ENCODE peak calls at places on chromosomes 1 and 21, in five cellular contexts. E, U, L, K and V are unnamed samples.

GRCh38 chr1:24828887-24829192 is 83.6 kb downstream of the CLIC4 start:
- DNase-seq in E (no peak), U (no peak), L (no peak), K (no peak), V (no peak)

GRCh38 chr1:22096036-22096435 is 43.5 kb downstream of the CDC42 start:
- DNase-seq in E (no peak), U (no peak), L (no peak), K (no peak), V (no peak)

GRCh38 chr1:182615468-182616129 is 11.4 kb upstream of the RGS16 start:
- DNase-seq in E (peak), U (no peak), L (no peak), K (no peak), V (peak)

GRCh38 chr1:115313173-115313572 is 24.9 kb downstream of the NGF start:
- DNase-seq in E (no peak), U (no peak), L (no peak), K (no peak), V (no peak)

GRCh38 chr21:26123012-26123411 is 47.6 kb downstream of the APP start:
- DNase-seq in E (no peak), U (no peak), L (no peak), K (no peak), V (no peak)

GRCh38 chr1:201447911-201448871 is 20.8 kb downstream of the PHLDA3 start:
- DNase-seq in E (peak), U (peak), L (peak), K (peak), V (peak)

GRCh38 chr1:40477680-40478057 is 579 bp downstream of the ZFP69 start:
- DNase-seq in E (peak), U (no peak), L (no peak), K (no peak), V (peak)

GRCh38 chr1:59814901-59815825 is at the start of gene HOOK1:
- DNase-seq in E (no peak), U (no peak), L (no peak), K (no peak), V (peak)

GRCh38 chr21:32717851-32718316 is 9.9 kb downstream of the SYNJ1 start:
- DNase-seq in E (no peak), U (no peak), L (no peak), K (no peak), V (no peak)

GRCh38 chr1:184068354-184068753 is 16.8 kb downstream of the TSEN15 start:
- DNase-seq in E (no peak), U (no peak), L (no peak), K (no peak), V (no peak)

GRCh38 chr1:230306158-230306557 is 120.0 kb downstream of the PGBD5 start:
- DNase-seq in E (no peak), U (no peak), L (no peak), K (no peak), V (no peak)

GRCh38 chr1:30748098-30748698 is 9.4 kb downstream of the LAPTM5 start:
- DNase-seq in E (peak), U (no peak), L (peak), K (no peak), V (no peak)

GRCh38 chr1:226637147-226637935 is 88.8 kb downstream of the STUM start:
- DNase-seq in E (no peak), U (no peak), L (no peak), K (no peak), V (peak)

GRCh38 chr1:2817784-2818564 is 16.5 kb upstream of the TTC34 start:
- DNase-seq in E (no peak), U (no peak), L (no peak), K (no peak), V (no peak)

GRCh38 chr1:110595311-110595710 is 10.8 kb downstream of the KCNA2 start:
- DNase-seq in E (no peak), U (no peak), L (no peak), K (no peak), V (no peak)

GRCh38 chr1:43597721-43598120 is 52.2 kb upstream of the KDM4A start:
- DNase-seq in E (no peak), U (no peak), L (no peak), K (no peak), V (no peak)

GRCh38 chr1:224696891-224697765 is 81.0 kb downstream of the CNIH3 start:
- DNase-seq in E (no peak), U (no peak), L (no peak), K (no peak), V (no peak)

GRCh38 chr1:97943354-97943753 is 22.5 kb upstream of the DPYD start:
- DNase-seq in E (no peak), U (no peak), L (no peak), K (no peak), V (no peak)

GRCh38 chr1:245831518-245831917 is 675.6 kb downstream of the SMYD3 start:
- DNase-seq in E (no peak), U (no peak), L (no peak), K (no peak), V (no peak)